ENCODE peak calls at places on chromosome 7, in four cellular contexts. One of them, this sample, is unnamed.

GRCh38 chr7:70419816-70420215 is 712.1 kb upstream of the GALNT17 start:
- DNase-seq in HL-60: no peak
- DNase-seq in epithelial cell of esophagus: no peak
- DNase-seq in body of pancreas: no peak
- DNase-seq in this sample: no peak

GRCh38 chr7:46972205-46972604 is 609.7 kb downstream of the TNS3 start:
- DNase-seq in epithelial cell of esophagus: peak; percentile 73
- DNase-seq in HL-60: no peak
- DNase-seq in body of pancreas: no peak
- DNase-seq in this sample: no peak

GRCh38 chr7:134174797-134175261 is 47.7 kb downstream of the LRGUK start:
- DNase-seq in epithelial cell of esophagus: peak; percentile 88
- DNase-seq in body of pancreas: no peak
- DNase-seq in HL-60: peak; percentile 77
- DNase-seq in this sample: no peak

GRCh38 chr7:31487476-31487875 is 26.4 kb upstream of the ITPRID1 start:
- DNase-seq in body of pancreas: no peak
- DNase-seq in HL-60: no peak
- DNase-seq in epithelial cell of esophagus: peak; percentile 24
- DNase-seq in this sample: no peak

GRCh38 chr7:29449569-29450260 is 113.9 kb upstream of the PRR15 start:
- DNase-seq in epithelial cell of esophagus: peak; percentile 56
- DNase-seq in HL-60: no peak
- DNase-seq in body of pancreas: no peak
- DNase-seq in this sample: no peak

GRCh38 chr7:112084506-112084905 is 121.7 kb downstream of the DOCK4 start:
- DNase-seq in epithelial cell of esophagus: peak; percentile 19
- DNase-seq in HL-60: no peak
- DNase-seq in body of pancreas: no peak
- DNase-seq in this sample: no peak

GRCh38 chr7:33640732-33641131 is 264.6 kb upstream of the BMPER start:
- DNase-seq in body of pancreas: no peak
- DNase-seq in epithelial cell of esophagus: peak; percentile 8
- DNase-seq in HL-60: no peak
- DNase-seq in this sample: no peak

GRCh38 chr7:33517191-33517590 is 387.8 kb downstream of the BBS9 start:
- DNase-seq in HL-60: no peak
- DNase-seq in body of pancreas: no peak
- DNase-seq in epithelial cell of esophagus: no peak
- DNase-seq in this sample: no peak

GRCh38 chr7:75056476-75056875 is 17.1 kb downstream of the RCC1L start:
- DNase-seq in body of pancreas: no peak
- DNase-seq in HL-60: no peak
- DNase-seq in epithelial cell of esophagus: no peak
- DNase-seq in this sample: no peak

GRCh38 chr7:48147078-48147591 is 24.1 kb upstream of the ABCA13 start:
- DNase-seq in body of pancreas: no peak
- DNase-seq in HL-60: no peak
- DNase-seq in epithelial cell of esophagus: peak; percentile 23
- DNase-seq in this sample: no peak

GRCh38 chr7:5377816-5378215 is 45.8 kb downstream of the TNRC18 start:
- DNase-seq in body of pancreas: no peak
- DNase-seq in HL-60: no peak
- DNase-seq in epithelial cell of esophagus: no peak
- DNase-seq in this sample: no peak

GRCh38 chr7:12706900-12707536 is 19.6 kb downstream of the ARL4A start:
- DNase-seq in HL-60: no peak
- DNase-seq in epithelial cell of esophagus: peak; percentile 79
- DNase-seq in body of pancreas: no peak
- DNase-seq in this sample: no peak

GRCh38 chr7:135160098-135160857 is 10.2 kb downstream of the CYREN start:
- DNase-seq in body of pancreas: no peak
- DNase-seq in epithelial cell of esophagus: no peak
- DNase-seq in HL-60: no peak
- DNase-seq in this sample: peak; percentile 7

GRCh38 chr7:47638679-47639306 is 56.9 kb upstream of the TNS3 start:
- DNase-seq in body of pancreas: no peak
- DNase-seq in epithelial cell of esophagus: peak; percentile 35
- DNase-seq in HL-60: no peak
- DNase-seq in this sample: no peak

GRCh38 chr7:32587431-32587948 is 92.2 kb downstream of the AVL9 start:
- DNase-seq in epithelial cell of esophagus: peak; percentile 22
- DNase-seq in HL-60: peak; percentile 33
- DNase-seq in body of pancreas: no peak
- DNase-seq in this sample: no peak

GRCh38 chr7:75018570-75019364 is 54.3 kb downstream of the CASTOR2 start:
- DNase-seq in HL-60: no peak
- DNase-seq in epithelial cell of esophagus: no peak
- DNase-seq in body of pancreas: no peak
- DNase-seq in this sample: no peak

GRCh38 chr7:157058026-157058425 is 47.6 kb upstream of the MNX1 start:
- DNase-seq in epithelial cell of esophagus: no peak
- DNase-seq in HL-60: no peak
- DNase-seq in body of pancreas: no peak
- DNase-seq in this sample: no peak

GRCh38 chr7:45183711-45184210 is 26.2 kb downstream of the RAMP3 start:
- DNase-seq in body of pancreas: peak; percentile 2
- DNase-seq in HL-60: no peak
- DNase-seq in epithelial cell of esophagus: no peak
- DNase-seq in this sample: no peak

GRCh38 chr7:77797734-77798393 is 370 bp downstream of the TMEM60 start:
- DNase-seq in HL-60: no peak
- DNase-seq in body of pancreas: no peak
- DNase-seq in epithelial cell of esophagus: no peak
- DNase-seq in this sample: no peak

GRCh38 chr7:123627859-123628258 is 26.2 kb downstream of the ASB15 start:
- DNase-seq in HL-60: no peak
- DNase-seq in body of pancreas: no peak
- DNase-seq in epithelial cell of esophagus: peak; percentile 54
- DNase-seq in this sample: no peak

GRCh38 chr7:90246184-90246583 is 1.2 kb downstream of the CFAP69 start:
- DNase-seq in epithelial cell of esophagus: no peak
- DNase-seq in HL-60: no peak
- DNase-seq in body of pancreas: no peak
- DNase-seq in this sample: no peak

GRCh38 chr7:71165708-71166107 is 33.8 kb downstream of the GALNT17 start:
- DNase-seq in HL-60: no peak
- DNase-seq in epithelial cell of esophagus: no peak
- DNase-seq in body of pancreas: no peak
- DNase-seq in this sample: no peak

GRCh38 chr7:135748770-135749169 is at the start of gene FAM180A:
- DNase-seq in body of pancreas: no peak
- DNase-seq in epithelial cell of esophagus: peak; percentile 53
- DNase-seq in HL-60: no peak
- DNase-seq in this sample: no peak

GRCh38 chr7:35253680-35254495 is at the start of gene TBX20:
- DNase-seq in body of pancreas: peak; percentile 46
- DNase-seq in epithelial cell of esophagus: peak; percentile 28
- DNase-seq in HL-60: peak; percentile 38
- DNase-seq in this sample: no peak

GRCh38 chr7:34823650-34824258 is 165.7 kb downstream of the NPSR1 start:
- DNase-seq in epithelial cell of esophagus: peak; percentile 64
- DNase-seq in body of pancreas: peak; percentile 64
- DNase-seq in HL-60: peak; percentile 13
- DNase-seq in this sample: peak; percentile 23

GRCh38 chr7:16431646-16432424 is 10.5 kb upstream of the CRPPA start:
- DNase-seq in body of pancreas: peak; percentile 37
- DNase-seq in epithelial cell of esophagus: peak; percentile 58
- DNase-seq in HL-60: no peak
- DNase-seq in this sample: peak; percentile 64

GRCh38 chr7:16432425-16432731 is 11.0 kb upstream of the CRPPA start:
- DNase-seq in HL-60: no peak
- DNase-seq in body of pancreas: no peak
- DNase-seq in epithelial cell of esophagus: no peak
- DNase-seq in this sample: no peak

GRCh38 chr7:16430133-16430532 is 8.8 kb upstream of the CRPPA start:
- DNase-seq in body of pancreas: no peak
- DNase-seq in epithelial cell of esophagus: peak; percentile 65
- DNase-seq in HL-60: no peak
- DNase-seq in this sample: no peak

GRCh38 chr7:16436306-16436705 is 15.0 kb upstream of the CRPPA start:
- DNase-seq in HL-60: no peak
- DNase-seq in body of pancreas: no peak
- DNase-seq in epithelial cell of esophagus: peak; percentile 27
- DNase-seq in this sample: no peak

DNA sequence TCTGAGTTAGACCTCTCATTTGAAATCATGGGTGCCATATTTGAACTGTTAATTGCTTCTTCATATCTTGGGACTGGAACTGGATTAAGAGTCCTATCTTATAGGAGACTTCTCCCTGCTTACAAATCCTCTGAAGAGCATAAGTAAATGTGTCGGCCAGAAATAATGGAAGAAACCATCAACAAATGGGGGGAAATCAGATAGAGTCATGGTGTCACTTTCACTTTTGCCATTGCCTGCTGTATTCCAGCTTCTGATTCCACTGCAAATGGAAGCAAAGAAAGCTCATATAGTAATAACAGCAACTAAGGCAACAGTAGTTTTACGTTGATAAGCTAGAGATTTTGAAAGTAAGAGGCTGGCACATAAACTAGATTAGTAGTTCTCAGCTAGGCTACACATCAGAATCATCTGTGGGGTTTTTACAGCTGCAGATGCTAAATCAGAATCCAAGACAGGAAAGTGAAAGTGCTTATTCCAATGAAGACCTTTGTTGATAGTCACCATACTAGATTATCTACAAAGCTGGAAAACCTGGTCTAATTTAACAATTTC is 12.3 kb upstream of the CRPPA start:
- DNase-seq in epithelial cell of esophagus: no peak
- DNase-seq in HL-60: no peak
- DNase-seq in body of pancreas: no peak
- DNase-seq in this sample: no peak
- H3K4me3 ChIP-seq in epithelial cell of esophagus: no peak overlapping the region
- H3K4me3 ChIP-seq in HL-60: no peak overlapping the region
- H3K4me3 ChIP-seq in body of pancreas: no peak overlapping the region
- H3K4me3 ChIP-seq in this sample: no peak overlapping the region

GRCh38 chr7:520503-521161 is 986 bp upstream of the PDGFA start:
- DNase-seq in HL-60: no peak
- DNase-seq in body of pancreas: no peak
- DNase-seq in epithelial cell of esophagus: no peak
- DNase-seq in this sample: no peak
- H3K4me3 ChIP-seq in HL-60: no peak overlapping the region
- H3K4me3 ChIP-seq in body of pancreas: peak overlapping the region; percentile 17
- H3K4me3 ChIP-seq in epithelial cell of esophagus: peak overlapping the region; percentile 31
- H3K4me3 ChIP-seq in this sample: no peak overlapping the region

DNA sequence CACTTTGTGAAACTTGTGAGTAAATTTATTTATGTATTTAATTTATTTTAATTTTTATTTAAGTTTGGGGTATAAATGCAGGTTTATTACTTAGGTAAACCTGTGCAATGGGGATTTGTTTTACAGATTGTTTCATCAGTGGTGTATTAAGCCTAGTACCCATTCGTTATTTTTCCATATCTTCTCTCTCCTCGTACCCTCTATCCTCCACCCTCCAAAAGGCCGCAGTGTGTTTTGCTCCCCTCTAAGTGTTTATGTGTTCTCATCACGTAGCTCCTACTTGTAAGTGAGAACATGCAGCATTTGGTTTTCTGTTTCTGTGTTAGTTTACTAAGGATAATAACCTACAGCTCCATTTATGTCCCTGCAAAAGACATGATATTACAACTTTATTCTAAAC is 145.4 kb upstream of the SMIM30 start:
- DNase-seq in HL-60: no peak
- DNase-seq in epithelial cell of esophagus: no peak
- DNase-seq in body of pancreas: no peak
- DNase-seq in this sample: no peak
- H3K4me3 ChIP-seq in HL-60: no peak overlapping the region
- H3K4me3 ChIP-seq in epithelial cell of esophagus: no peak overlapping the region
- H3K4me3 ChIP-seq in body of pancreas: no peak overlapping the region
- H3K4me3 ChIP-seq in this sample: no peak overlapping the region

GRCh38 chr7:102289051-102289450 is 2.4 kb downstream of the SH2B2 start:
- DNase-seq in HL-60: no peak
- DNase-seq in body of pancreas: no peak
- DNase-seq in epithelial cell of esophagus: no peak
- DNase-seq in this sample: no peak
- H3K4me3 ChIP-seq in HL-60: peak overlapping the region; percentile 2
- H3K4me3 ChIP-seq in body of pancreas: no peak overlapping the region
- H3K4me3 ChIP-seq in epithelial cell of esophagus: no peak overlapping the region
- H3K4me3 ChIP-seq in this sample: no peak overlapping the region

DNA sequence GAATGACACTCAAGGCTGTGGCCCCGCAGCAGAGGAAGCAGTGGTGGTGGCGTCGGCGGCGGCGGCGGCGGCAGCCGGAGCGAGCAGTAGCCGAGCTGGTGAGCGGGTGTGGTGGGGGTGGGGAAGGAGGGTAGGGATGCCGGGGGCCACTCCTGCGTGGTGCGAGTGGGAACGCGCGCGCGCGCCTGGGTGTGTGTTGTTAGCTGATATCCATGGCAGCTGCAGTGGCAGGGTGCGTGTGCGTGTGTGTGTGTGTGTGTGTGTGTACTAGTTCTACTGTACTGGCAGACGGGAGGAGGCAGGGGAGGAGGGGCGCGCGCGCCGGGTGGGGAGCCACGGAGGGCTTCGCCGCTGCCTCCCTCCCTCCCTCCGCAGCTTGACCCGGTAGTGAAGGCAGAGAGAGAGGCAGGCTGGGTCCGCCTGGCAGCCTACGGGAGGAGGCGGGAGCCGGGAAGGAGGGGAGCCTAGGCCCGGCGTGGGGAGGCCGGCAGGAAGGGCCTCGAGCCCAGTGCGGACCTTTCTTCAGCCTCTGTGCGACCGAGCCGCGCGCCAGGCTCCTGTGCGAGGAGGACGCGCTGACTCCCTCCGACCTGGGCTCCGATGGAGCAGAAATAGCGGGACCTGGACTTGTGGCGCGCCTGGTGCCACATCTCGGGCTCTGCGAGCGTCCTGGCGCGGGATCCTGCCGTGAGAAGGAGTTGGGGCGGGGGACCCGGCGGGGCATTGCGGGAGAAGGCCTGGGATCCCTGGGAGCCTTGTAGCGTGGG is at the start of gene MAGI2:
- DNase-seq in HL-60: no peak
- DNase-seq in epithelial cell of esophagus: peak; percentile 43
- DNase-seq in body of pancreas: peak; percentile 42
- DNase-seq in this sample: no peak
- H3K4me3 ChIP-seq in HL-60: no peak within 1 kb of the TSS
- H3K4me3 ChIP-seq in epithelial cell of esophagus: peak within 1 kb of the TSS; percentile 80
- H3K4me3 ChIP-seq in body of pancreas: peak within 1 kb of the TSS; percentile 27
- H3K4me3 ChIP-seq in this sample: no peak within 1 kb of the TSS

GRCh38 chr7:6502886-6503285 is 48.4 kb downstream of the GRID2IP start:
- DNase-seq in body of pancreas: peak; percentile 55
- DNase-seq in epithelial cell of esophagus: no peak
- DNase-seq in HL-60: no peak
- DNase-seq in this sample: no peak
- H3K4me3 ChIP-seq in body of pancreas: peak overlapping the region; percentile 62
- H3K4me3 ChIP-seq in epithelial cell of esophagus: peak overlapping the region; percentile 69
- H3K4me3 ChIP-seq in HL-60: no peak overlapping the region
- H3K4me3 ChIP-seq in this sample: no peak overlapping the region

DNA sequence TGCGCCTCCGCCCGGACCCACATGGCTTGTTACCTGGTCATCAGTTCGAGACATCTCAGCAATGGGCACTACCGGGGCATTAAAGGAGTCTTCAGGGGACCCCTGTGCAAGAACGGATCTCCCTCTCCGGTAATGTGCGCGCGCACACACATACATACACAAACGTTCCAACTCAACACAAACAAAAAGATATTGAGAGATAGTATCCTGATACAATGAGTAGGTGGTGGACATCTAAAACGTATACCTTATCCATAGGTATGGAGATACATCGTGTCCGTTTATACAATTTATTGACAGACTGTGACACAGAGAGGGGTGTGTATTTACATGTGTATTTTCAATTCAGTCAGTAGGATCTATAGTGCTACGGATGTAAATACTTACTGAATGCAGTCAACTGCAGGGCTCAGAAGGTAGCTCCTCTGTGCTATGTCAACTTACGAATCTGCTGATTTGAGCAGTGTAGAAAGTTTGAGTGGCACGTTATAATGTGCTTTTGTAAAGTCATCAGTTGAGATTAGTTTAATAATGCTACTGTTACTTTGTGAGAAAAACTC is 536 bp downstream of the ZNF804B start:
- DNase-seq in body of pancreas: no peak
- DNase-seq in HL-60: no peak
- DNase-seq in epithelial cell of esophagus: no peak
- DNase-seq in this sample: no peak
- H3K4me3 ChIP-seq in body of pancreas: peak overlapping the region; percentile 28
- H3K4me3 ChIP-seq in HL-60: no peak overlapping the region
- H3K4me3 ChIP-seq in epithelial cell of esophagus: no peak overlapping the region
- H3K4me3 ChIP-seq in this sample: no peak overlapping the region

This sample was measured in Jurkat, Clone E6-1.